ENCODE peak calls at places on chromosomes 11 and 22, in five cellular contexts. One of them, this sample, is unnamed.

GRCh38 chr11:13949876-13950275 is 12.6 kb upstream of the SPON1 start:
- DNase-seq in GM06990: no peak
- DNase-seq in HFFc6: no peak
- DNase-seq in heart right ventricle: no peak
- DNase-seq in WTC11: no peak
- DNase-seq in this sample: no peak

GRCh38 chr11:20162824-20163777 is 2.8 kb upstream of the DBX1 start:
- DNase-seq in GM06990: no peak
- DNase-seq in HFFc6: no peak
- DNase-seq in heart right ventricle: no peak
- DNase-seq in WTC11: peak
- DNase-seq in this sample: peak

GRCh38 chr11:15327786-15328231 is 213.1 kb downstream of the INSC start:
- DNase-seq in GM06990: peak
- DNase-seq in HFFc6: no peak
- DNase-seq in heart right ventricle: peak
- DNase-seq in WTC11: peak
- DNase-seq in this sample: peak

GRCh38 chr22:49398115-49398514 is 429.6 kb downstream of the BRD1 start:
- DNase-seq in GM06990: no peak
- DNase-seq in HFFc6: no peak
- DNase-seq in heart right ventricle: no peak
- DNase-seq in WTC11: no peak
- DNase-seq in this sample: no peak

GRCh38 chr22:37362618-37363017 is 64.7 kb downstream of the ELFN2 start:
- DNase-seq in GM06990: no peak
- DNase-seq in HFFc6: no peak
- DNase-seq in heart right ventricle: no peak
- DNase-seq in WTC11: no peak
- DNase-seq in this sample: no peak

GRCh38 chr22:31136711-31137110 is 3.6 kb downstream of the PLA2G3 start:
- DNase-seq in GM06990: no peak
- DNase-seq in HFFc6: no peak
- DNase-seq in heart right ventricle: no peak
- DNase-seq in WTC11: no peak
- DNase-seq in this sample: peak

GRCh38 chr11:130411223-130411622 is 17.2 kb downstream of the ADAMTS8 start:
- DNase-seq in GM06990: no peak
- DNase-seq in HFFc6: no peak
- DNase-seq in heart right ventricle: no peak
- DNase-seq in WTC11: no peak
- DNase-seq in this sample: no peak

GRCh38 chr22:16563555-16564520 is 28.8 kb downstream of the CCT8L2 start:
- DNase-seq in GM06990: no peak
- DNase-seq in HFFc6: no peak
- DNase-seq in heart right ventricle: no peak
- DNase-seq in WTC11: no peak
- DNase-seq in this sample: no peak

GRCh38 chr22:33811686-33812085 is 108.6 kb downstream of the LARGE1 start:
- DNase-seq in GM06990: no peak
- DNase-seq in HFFc6: no peak
- DNase-seq in heart right ventricle: peak
- DNase-seq in WTC11: no peak
- DNase-seq in this sample: no peak

GRCh38 chr22:26610072-26610958 is 7.5 kb downstream of the CRYBB1 start:
- DNase-seq in GM06990: peak
- DNase-seq in HFFc6: peak
- DNase-seq in heart right ventricle: peak
- DNase-seq in WTC11: no peak
- DNase-seq in this sample: peak

GRCh38 chr11:18427240-18427639 is 15.1 kb downstream of the LDHC start:
- DNase-seq in GM06990: no peak
- DNase-seq in HFFc6: no peak
- DNase-seq in heart right ventricle: no peak
- DNase-seq in WTC11: no peak
- DNase-seq in this sample: no peak

GRCh38 chr22:22907551-22908494 is 20.2 kb downstream of the IGLL5 start:
- DNase-seq in GM06990: no peak
- DNase-seq in HFFc6: no peak
- DNase-seq in heart right ventricle: no peak
- DNase-seq in WTC11: no peak
- DNase-seq in this sample: no peak

GRCh38 chr11:76859708-76860233 is 947 bp upstream of the ACER3 start:
- DNase-seq in GM06990: no peak
- DNase-seq in HFFc6: no peak
- DNase-seq in heart right ventricle: no peak
- DNase-seq in WTC11: no peak
- DNase-seq in this sample: no peak

GRCh38 chr11:6453152-6453551 is 12.4 kb upstream of the HPX start:
- DNase-seq in GM06990: no peak
- DNase-seq in HFFc6: no peak
- DNase-seq in heart right ventricle: no peak
- DNase-seq in WTC11: no peak
- DNase-seq in this sample: no peak

GRCh38 chr22:45541580-45541979 is 38.9 kb downstream of the FBLN1 start:
- DNase-seq in GM06990: no peak
- DNase-seq in HFFc6: no peak
- DNase-seq in heart right ventricle: no peak
- DNase-seq in WTC11: no peak
- DNase-seq in this sample: no peak

GRCh38 chr11:60280412-60280811 is at the start of gene MS4A4A:
- DNase-seq in GM06990: no peak
- DNase-seq in HFFc6: no peak
- DNase-seq in heart right ventricle: peak
- DNase-seq in WTC11: no peak
- DNase-seq in this sample: no peak

GRCh38 chr11:116138280-116138679 is 634.1 kb upstream of the CADM1 start:
- DNase-seq in GM06990: no peak
- DNase-seq in HFFc6: no peak
- DNase-seq in heart right ventricle: no peak
- DNase-seq in WTC11: no peak
- DNase-seq in this sample: no peak

GRCh38 chr11:94650756-94651155 is 83.6 kb downstream of the PIWIL4 start:
- DNase-seq in GM06990: no peak
- DNase-seq in HFFc6: peak
- DNase-seq in heart right ventricle: peak
- DNase-seq in WTC11: no peak
- DNase-seq in this sample: no peak

GRCh38 chr11:24145411-24145810 is 351.4 kb upstream of the LUZP2 start:
- DNase-seq in GM06990: no peak
- DNase-seq in HFFc6: no peak
- DNase-seq in heart right ventricle: no peak
- DNase-seq in WTC11: no peak
- DNase-seq in this sample: no peak

GRCh38 chr22:30889268-30889995 is 79.1 kb downstream of the MORC2 start:
- DNase-seq in GM06990: no peak
- DNase-seq in HFFc6: no peak
- DNase-seq in heart right ventricle: no peak
- DNase-seq in WTC11: no peak
- DNase-seq in this sample: no peak

GRCh38 chr11:7376386-7376785 is 108.9 kb upstream of the OLFML1 start:
- DNase-seq in GM06990: no peak
- DNase-seq in HFFc6: no peak
- DNase-seq in heart right ventricle: no peak
- DNase-seq in WTC11: no peak
- DNase-seq in this sample: no peak

GRCh38 chr11:121437018-121437685 is 15.0 kb upstream of the SORL1 start:
- DNase-seq in GM06990: no peak
- DNase-seq in HFFc6: no peak
- DNase-seq in heart right ventricle: no peak
- DNase-seq in WTC11: no peak
- DNase-seq in this sample: no peak

GRCh38 chr11:62560566-62561103 is 13.1 kb downstream of the EEF1G start:
- DNase-seq in GM06990: no peak
- DNase-seq in HFFc6: peak
- DNase-seq in heart right ventricle: peak
- DNase-seq in WTC11: peak
- DNase-seq in this sample: no peak

GRCh38 chr11:85843929-85844328 is 11.3 kb upstream of the CCDC83 start:
- DNase-seq in GM06990: no peak
- DNase-seq in HFFc6: no peak
- DNase-seq in heart right ventricle: no peak
- DNase-seq in WTC11: no peak
- DNase-seq in this sample: no peak
- TF ChIP-seq CTCF in GM06990: no peak
- TF ChIP-seq CTCF in HFFc6: peak
- TF ChIP-seq CTCF in heart right ventricle: no peak
- TF ChIP-seq CTCF in WTC11: no peak
- TF ChIP-seq CTCF in this sample: no peak

DNA sequence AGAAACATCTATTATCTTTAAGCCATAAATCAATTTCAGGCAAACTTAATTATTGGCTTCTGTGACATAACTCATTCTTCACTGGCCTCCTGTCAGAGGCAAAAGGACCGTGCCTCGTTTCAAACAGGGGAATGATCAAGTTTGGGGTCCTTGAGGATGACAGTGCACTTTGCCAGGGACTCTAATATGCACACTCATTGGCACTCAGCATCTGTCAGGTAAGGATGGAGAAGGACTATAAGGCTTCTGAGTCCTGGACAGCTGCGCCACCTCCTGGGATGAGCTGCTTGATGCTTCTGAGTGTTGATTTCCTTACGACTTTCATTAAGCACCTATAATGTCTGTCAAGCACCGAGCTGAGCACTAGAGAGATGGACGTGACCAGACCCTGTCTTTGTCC is 20.2 kb downstream of the BPIFC start:
- DNase-seq in GM06990: no peak
- DNase-seq in HFFc6: no peak
- DNase-seq in heart right ventricle: no peak
- DNase-seq in WTC11: peak
- DNase-seq in this sample: peak
- TF ChIP-seq CTCF in GM06990: peak
- TF ChIP-seq CTCF in HFFc6: no peak
- TF ChIP-seq CTCF in heart right ventricle: no peak
- TF ChIP-seq CTCF in WTC11: no peak
- TF ChIP-seq CTCF in this sample: peak

GRCh38 chr11:124629961-124630360 is 7.3 kb downstream of the TBRG1 start:
- DNase-seq in GM06990: no peak
- DNase-seq in HFFc6: no peak
- DNase-seq in heart right ventricle: no peak
- DNase-seq in WTC11: no peak
- DNase-seq in this sample: no peak

GRCh38 chr11:124627546-124627945 is 4.9 kb downstream of the TBRG1 start:
- DNase-seq in GM06990: no peak
- DNase-seq in HFFc6: no peak
- DNase-seq in heart right ventricle: no peak
- DNase-seq in WTC11: no peak
- DNase-seq in this sample: no peak

GRCh38 chr11:124638500-124638899 is 15.8 kb downstream of the TBRG1 start:
- DNase-seq in GM06990: no peak
- DNase-seq in HFFc6: no peak
- DNase-seq in heart right ventricle: no peak
- DNase-seq in WTC11: no peak
- DNase-seq in this sample: no peak

GRCh38 chr11:124633355-124633754 is 10.7 kb downstream of the TBRG1 start:
- DNase-seq in GM06990: no peak
- DNase-seq in HFFc6: peak
- DNase-seq in heart right ventricle: no peak
- DNase-seq in WTC11: no peak
- DNase-seq in this sample: no peak
- TF ChIP-seq CTCF in GM06990: peak
- TF ChIP-seq CTCF in HFFc6: peak
- TF ChIP-seq CTCF in heart right ventricle: no peak
- TF ChIP-seq CTCF in WTC11: no peak
- TF ChIP-seq CTCF in this sample: no peak

GRCh38 chr11:65135633-65136145 is 1.4 kb upstream of the SYVN1 start:
- DNase-seq in GM06990: no peak
- DNase-seq in HFFc6: no peak
- DNase-seq in heart right ventricle: no peak
- DNase-seq in WTC11: no peak
- DNase-seq in this sample: no peak

GRCh38 chr11:65134952-65135632 is 773 bp upstream of the SYVN1 start:
- DNase-seq in GM06990: no peak
- DNase-seq in HFFc6: peak
- DNase-seq in heart right ventricle: peak
- DNase-seq in WTC11: peak
- DNase-seq in this sample: peak

GRCh38 chr11:65133724-65134123 is 595 bp downstream of the SYVN1 start:
- DNase-seq in GM06990: no peak
- DNase-seq in HFFc6: no peak
- DNase-seq in heart right ventricle: peak
- DNase-seq in WTC11: no peak
- DNase-seq in this sample: no peak

GRCh38 chr11:65132988-65133700 is 1.2 kb downstream of the SYVN1 start:
- DNase-seq in GM06990: peak
- DNase-seq in HFFc6: no peak
- DNase-seq in heart right ventricle: peak
- DNase-seq in WTC11: peak
- DNase-seq in this sample: peak

DNA sequence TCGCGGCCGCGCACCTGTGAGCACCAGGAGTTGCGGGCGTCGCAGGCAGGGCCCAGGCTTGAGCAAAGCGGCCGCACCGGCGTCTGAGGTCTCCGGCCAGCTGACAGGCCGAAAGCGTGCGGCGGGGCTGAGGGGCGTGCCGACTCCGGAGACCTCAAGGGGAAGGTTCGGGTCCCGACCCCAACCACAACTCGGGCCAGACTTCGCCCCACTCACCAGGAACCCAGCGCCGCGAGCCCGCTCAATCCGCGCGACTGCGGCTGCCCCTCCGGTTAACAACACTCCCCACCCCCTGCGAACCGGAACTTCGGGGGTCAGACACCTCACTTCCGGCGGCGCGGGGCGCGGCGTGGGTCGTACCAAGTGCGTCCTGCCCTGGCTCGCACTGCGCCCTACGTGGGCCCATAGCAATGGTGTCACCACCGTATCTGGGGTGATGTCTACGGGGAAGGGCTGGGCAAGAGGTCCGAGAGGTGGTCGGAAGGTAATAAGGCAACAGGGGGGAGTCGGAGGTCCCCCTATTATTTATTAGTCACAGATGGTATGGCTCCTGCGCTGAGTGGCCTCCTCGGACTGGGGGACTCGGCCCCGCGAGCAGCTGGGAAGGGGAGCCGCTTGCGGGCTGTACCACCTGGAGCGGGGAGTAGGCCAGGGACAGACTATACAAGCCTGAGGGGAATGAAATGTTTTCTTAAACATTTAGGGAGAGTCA is at the start of gene SYVN1:
- DNase-seq in GM06990: peak
- DNase-seq in HFFc6: peak
- DNase-seq in heart right ventricle: peak
- DNase-seq in WTC11: peak
- DNase-seq in this sample: peak
- TF ChIP-seq CTCF in GM06990: no peak
- TF ChIP-seq CTCF in HFFc6: no peak
- TF ChIP-seq CTCF in heart right ventricle: no peak
- TF ChIP-seq CTCF in WTC11: no peak
- TF ChIP-seq CTCF in this sample: no peak

GRCh38 chr11:84549221-84549620 is 1077.9 kb downstream of the DLG2 start:
- DNase-seq in GM06990: peak
- DNase-seq in HFFc6: no peak
- DNase-seq in heart right ventricle: no peak
- DNase-seq in WTC11: no peak
- DNase-seq in this sample: no peak

GRCh38 chr11:84541711-84542340 is 1085.3 kb downstream of the DLG2 start:
- DNase-seq in GM06990: no peak
- DNase-seq in HFFc6: no peak
- DNase-seq in heart right ventricle: no peak
- DNase-seq in WTC11: no peak
- DNase-seq in this sample: no peak

GRCh38 chr11:84543367-84544159 is 1083.6 kb downstream of the DLG2 start:
- DNase-seq in GM06990: no peak
- DNase-seq in HFFc6: no peak
- DNase-seq in heart right ventricle: no peak
- DNase-seq in WTC11: peak
- DNase-seq in this sample: no peak
- TF ChIP-seq CTCF in GM06990: no peak
- TF ChIP-seq CTCF in HFFc6: no peak
- TF ChIP-seq CTCF in heart right ventricle: no peak
- TF ChIP-seq CTCF in WTC11: no peak
- TF ChIP-seq CTCF in this sample: no peak

This sample was measured in GM13976.